ENCODE peak calls at places on chromosome 3, in six cellular contexts. One of them, this sample, is unnamed.
A peak's percentile ranks its signal among the peaks of the same experiment; 100 is the strongest.

GRCh38 chr3:49930241-49930690 is 655 bp upstream of the MON1A start:
- DNase-seq in stimulated activated CD8-positive, alpha-beta memory T cell treated with anti-CD3 and anti-CD28 coated beads, Interleukin-15, amount 100 ng/mL, for 48 hours: no peak
- DNase-seq in tibial artery: no peak
- DNase-seq in ACHN: no peak
- DNase-seq in A172: no peak
- DNase-seq in amniotic stem cell: no peak
- DNase-seq in this sample: no peak

GRCh38 chr3:150268426-150269321 is 139.4 kb upstream of the TSC22D2 start:
- DNase-seq in amniotic stem cell: no peak
- DNase-seq in stimulated activated CD8-positive, alpha-beta memory T cell treated with anti-CD3 and anti-CD28 coated beads, Interleukin-15, amount 100 ng/mL, for 48 hours: no peak
- DNase-seq in A172: no peak
- DNase-seq in tibial artery: no peak
- DNase-seq in ACHN: no peak
- DNase-seq in this sample: no peak

GRCh38 chr3:139128803-139129202 is 84.1 kb upstream of the PRR23C start:
- DNase-seq in A172: no peak
- DNase-seq in ACHN: no peak
- DNase-seq in tibial artery: no peak
- DNase-seq in amniotic stem cell: no peak
- DNase-seq in stimulated activated CD8-positive, alpha-beta memory T cell treated with anti-CD3 and anti-CD28 coated beads, Interleukin-15, amount 100 ng/mL, for 48 hours: no peak
- DNase-seq in this sample: no peak

GRCh38 chr3:72015463-72015862 is 230.5 kb upstream of the PROK2 start:
- DNase-seq in tibial artery: no peak
- DNase-seq in amniotic stem cell: no peak
- DNase-seq in ACHN: no peak
- DNase-seq in stimulated activated CD8-positive, alpha-beta memory T cell treated with anti-CD3 and anti-CD28 coated beads, Interleukin-15, amount 100 ng/mL, for 48 hours: no peak
- DNase-seq in A172: no peak
- DNase-seq in this sample: no peak

GRCh38 chr3:37170097-37170496 is 4.3 kb downstream of the LRRFIP2 start:
- DNase-seq in stimulated activated CD8-positive, alpha-beta memory T cell treated with anti-CD3 and anti-CD28 coated beads, Interleukin-15, amount 100 ng/mL, for 48 hours: no peak
- DNase-seq in tibial artery: no peak
- DNase-seq in amniotic stem cell: no peak
- DNase-seq in A172: no peak
- DNase-seq in ACHN: no peak
- DNase-seq in this sample: no peak

GRCh38 chr3:129602309-129602708 is 4.2 kb downstream of the PLXND1 start:
- DNase-seq in amniotic stem cell: no peak
- DNase-seq in ACHN: no peak
- DNase-seq in tibial artery: no peak
- DNase-seq in A172: no peak
- DNase-seq in stimulated activated CD8-positive, alpha-beta memory T cell treated with anti-CD3 and anti-CD28 coated beads, Interleukin-15, amount 100 ng/mL, for 48 hours: no peak
- DNase-seq in this sample: no peak

GRCh38 chr3:151726016-151726415 is 7.7 kb upstream of the AADACL2 start:
- DNase-seq in amniotic stem cell: no peak
- DNase-seq in stimulated activated CD8-positive, alpha-beta memory T cell treated with anti-CD3 and anti-CD28 coated beads, Interleukin-15, amount 100 ng/mL, for 48 hours: no peak
- DNase-seq in tibial artery: no peak
- DNase-seq in A172: peak; percentile 23
- DNase-seq in ACHN: no peak
- DNase-seq in this sample: no peak

GRCh38 chr3:123656691-123657090 is 71.8 kb upstream of the HACD2 start:
- DNase-seq in tibial artery: no peak
- DNase-seq in ACHN: no peak
- DNase-seq in amniotic stem cell: no peak
- DNase-seq in A172: no peak
- DNase-seq in stimulated activated CD8-positive, alpha-beta memory T cell treated with anti-CD3 and anti-CD28 coated beads, Interleukin-15, amount 100 ng/mL, for 48 hours: no peak
- DNase-seq in this sample: no peak

GRCh38 chr3:146903927-146904326 is 298.8 kb upstream of the PLSCR5 start:
- DNase-seq in ACHN: no peak
- DNase-seq in stimulated activated CD8-positive, alpha-beta memory T cell treated with anti-CD3 and anti-CD28 coated beads, Interleukin-15, amount 100 ng/mL, for 48 hours: no peak
- DNase-seq in tibial artery: no peak
- DNase-seq in amniotic stem cell: no peak
- DNase-seq in A172: no peak
- DNase-seq in this sample: no peak

GRCh38 chr3:195085356-195086130 is 185.4 kb downstream of the XXYLT1 start:
- DNase-seq in stimulated activated CD8-positive, alpha-beta memory T cell treated with anti-CD3 and anti-CD28 coated beads, Interleukin-15, amount 100 ng/mL, for 48 hours: no peak
- DNase-seq in tibial artery: no peak
- DNase-seq in A172: no peak
- DNase-seq in amniotic stem cell: no peak
- DNase-seq in ACHN: no peak
- DNase-seq in this sample: no peak